ENCODE peak calls at places on chromosomes 3 and 15, in eight cellular contexts. J, K, C, R, A, Z, T and F are unnamed samples. For H3K4me1 and H3K9me3, the result is how much of the 10 kb centered on the place peaks cover.

GRCh38 chr3:81743096-81744025 is 18.1 kb downstream of the GBE1 start:
- DNase-seq in C (no peak), K (peak), A (peak), R (peak), J (no peak), T (no peak), Z (no peak), F (peak)

GRCh38 chr3:142276780-142277179 is 51.4 kb upstream of the GK5 start:
- DNase-seq in R (no peak), A (peak), K (no peak), J (no peak), T (no peak), C (no peak), Z (no peak), F (no peak)

GRCh38 chr3:48039487-48040190 is 23.4 kb upstream of the MAP4 start:
- DNase-seq in J (peak), C (no peak), R (peak), T (no peak), A (peak), K (peak), Z (peak), F (no peak)

GRCh38 chr3:20698896-20699295 is 512.9 kb upstream of the SGO1 start:
- DNase-seq in J (no peak), Z (no peak), T (no peak), R (no peak), A (no peak), K (no peak), C (no peak), F (no peak)

GRCh38 chr3:16200411-16200810 is 25.9 kb downstream of the GALNT15 start:
- DNase-seq in A (no peak), K (peak), J (no peak), R (peak), C (no peak), Z (no peak), T (no peak), F (no peak)

GRCh38 chr15:33448961-33449611 is 138.3 kb downstream of the RYR3 start:
- DNase-seq in A (no peak), C (no peak), T (no peak), R (peak), J (no peak), Z (no peak), K (peak), F (no peak)

GRCh38 chr3:125212509-125213372 is at the start of gene SLC12A8:
- DNase-seq in J (no peak), Z (peak), T (peak), R (peak), C (no peak), K (no peak), A (no peak), F (peak)

GRCh38 chr3:184305577-184305976 is 6.5 kb downstream of the PSMD2 start:
- DNase-seq in C (peak), R (peak), A (no peak), Z (no peak), J (no peak), K (no peak), T (no peak), F (no peak)

GRCh38 chr3:117523407-117523806 is 813.8 kb downstream of the TUSC7 start:
- DNase-seq in J (no peak), C (no peak), R (no peak), A (no peak), K (no peak), T (no peak), Z (no peak), F (no peak)

GRCh38 chr15:75065467-75065850 is 42.1 kb downstream of the PPCDC start:
- DNase-seq in J (peak), T (no peak), Z (no peak), C (no peak), K (no peak), A (no peak), R (peak), F (no peak)

GRCh38 chr3:146895026-146895749 is 290.0 kb upstream of the PLSCR5 start:
- DNase-seq in A (peak), C (no peak), T (no peak), R (no peak), Z (no peak), J (no peak), K (peak), F (no peak)

GRCh38 chr3:28139288-28139687 is 102.1 kb upstream of the CMC1 start:
- DNase-seq in Z (no peak), J (no peak), T (no peak), K (no peak), R (no peak), C (no peak), A (no peak), F (no peak)

GRCh38 chr3:56468184-56469106 is at the start of gene ERC2:
- DNase-seq in K (peak), J (peak), A (peak), Z (peak), T (peak), R (peak), C (no peak), F (peak)

GRCh38 chr3:111156506-111156905 is 84.9 kb downstream of the NECTIN3 start:
- DNase-seq in K (no peak), R (no peak), J (no peak), A (no peak), T (no peak), Z (no peak), C (no peak), F (no peak)

GRCh38 chr3:25235033-25235432 is 193.0 kb upstream of the RARB start:
- DNase-seq in Z (no peak), R (no peak), K (no peak), A (peak), T (no peak), C (no peak), J (no peak), F (no peak)

GRCh38 chr3:33716227-33716626 is 1.8 kb downstream of the CLASP2 start:
- DNase-seq in J (no peak), C (peak), T (no peak), A (no peak), Z (no peak), K (peak), R (peak), F (no peak)

GRCh38 chr3:123332124-123332641 is 116.7 kb downstream of the ADCY5 start:
- DNase-seq in C (no peak), A (no peak), T (peak), K (no peak), R (no peak), J (no peak), Z (no peak), F (no peak)

GRCh38 chr15:74642328-74642723 is 26.7 kb downstream of the CLK3 start:
- DNase-seq in R (no peak), K (no peak), J (no peak), Z (no peak), C (no peak), T (no peak), A (no peak), F (no peak)

GRCh38 chr3:12993022-12993622 is 80.1 kb downstream of the IQSEC1 start:
- DNase-seq in K (no peak), A (peak), C (no peak), T (peak), J (peak), Z (peak), R (peak), F (peak)

GRCh38 chr3:10933958-10934481 is 58.5 kb upstream of the SLC6A1 start:
- DNase-seq in C (peak), R (peak), K (peak), T (no peak), Z (no peak), J (no peak), A (peak), F (no peak)

GRCh38 chr3:122609798-122610559 is 32.5 kb downstream of the PARP15 start:
- DNase-seq in A (peak), Z (no peak), J (no peak), C (no peak), T (no peak), R (peak), K (peak), F (no peak)

GRCh38 chr15:78264304-78265136 is at the start of gene DNAJA4:
- DNase-seq in C (no peak), R (no peak), Z (peak), T (peak), J (no peak), K (no peak), A (peak), F (peak)

GRCh38 chr3:170584585-170585007 is 1.3 kb downstream of the SLC7A14 start:
- DNase-seq in Z (peak), K (peak), R (peak), A (peak), C (peak), T (peak), J (peak), F (peak)

GRCh38 chr15:57165992-57166391 is 210.3 kb upstream of the CGNL1 start:
- DNase-seq in A (no peak), K (peak), T (no peak), R (peak), C (no peak), Z (no peak), J (no peak), F (no peak)

GRCh38 chr3:182755308-182756106 is 37.8 kb upstream of the ATP11B start:
- DNase-seq in C (no peak), A (peak), Z (no peak), K (no peak), T (no peak), J (no peak), R (peak), F (no peak)

GRCh38 chr15:41671656-41672636 is 11.7 kb downstream of the MGA start:
- DNase-seq in K (no peak), C (no peak), Z (no peak), A (no peak), T (no peak), R (no peak), J (no peak), F (no peak)

GRCh38 chr15:57440799-57441198 is 64.5 kb downstream of the CGNL1 start:
- DNase-seq in R (no peak), Z (no peak), T (no peak), J (no peak), A (peak), C (no peak), K (peak), F (no peak)

GRCh38 chr3:172315401-172316091 is 132.7 kb downstream of the GHSR start:
- DNase-seq in K (peak), Z (no peak), R (peak), T (no peak), A (peak), J (no peak), C (no peak), F (peak)

GRCh38 chr3:109098245-109098644 is 19.7 kb downstream of the MORC1 start:
- DNase-seq in A (no peak), R (peak), C (peak), K (peak), J (peak), Z (peak), T (no peak), F (peak)

GRCh38 chr15:36810656-36811449 is 231.4 kb downstream of the CDIN1 start:
- DNase-seq in Z (peak), A (no peak), T (no peak), R (peak), K (no peak), J (no peak), C (peak), F (no peak)

GRCh38 chr3:143089965-143090364 is 29.6 kb upstream of the CHST2 start:
- DNase-seq in C (no peak), A (no peak), K (no peak), R (no peak), J (no peak), T (no peak), Z (no peak), F (no peak)

GRCh38 chr15:90367578-90367977 is 15.5 kb downstream of the ZNF774 start:
- DNase-seq in Z (no peak), C (no peak), K (no peak), R (no peak), T (no peak), A (peak), J (no peak), F (no peak)

GRCh38 chr3:40179016-40179415 is 130.5 kb upstream of the EIF1B start:
- DNase-seq in T (peak), Z (peak), J (peak), K (peak), R (peak), A (peak), C (peak), F (peak)

GRCh38 chr3:149501524-149501923 is 27.0 kb downstream of the TM4SF4 start:
- DNase-seq in J (no peak), T (no peak), R (peak), K (no peak), Z (no peak), C (no peak), A (peak), F (no peak)

GRCh38 chr3:10845839-10846656 is 30.0 kb downstream of the SLC6A11 start:
- DNase-seq in C (peak), T (no peak), J (no peak), A (no peak), R (no peak), K (peak), Z (no peak), F (no peak)

GRCh38 chr3:38207262-38208003 is 42.1 kb downstream of the OXSR1 start:
- DNase-seq in T (no peak), R (no peak), Z (no peak), C (no peak), A (no peak), K (no peak), J (no peak), F (no peak)

GRCh38 chr3:193997228-193998192 is 138.4 kb upstream of the HES1 start:
- DNase-seq in T (no peak), J (no peak), R (no peak), A (no peak), K (no peak), Z (no peak), C (no peak), F (peak)

GRCh38 chr3:184441202-184441900 is 61.5 kb downstream of the CHRD start:
- DNase-seq in R (no peak), Z (no peak), K (no peak), T (no peak), C (no peak), A (no peak), J (no peak), F (no peak)

GRCh38 chr3:17111556-17111955 is 226.8 kb downstream of the PLCL2 start:
- DNase-seq in T (no peak), R (peak), A (no peak), K (no peak), Z (no peak), C (no peak), J (no peak), F (no peak)

GRCh38 chr3:127780536-127781400 is 41.5 kb downstream of the MGLL start:
- DNase-seq in K (no peak), T (peak), C (no peak), J (no peak), R (no peak), Z (no peak), A (peak), F (no peak)

GRCh38 chr3:127777332-127777731 is 45.0 kb downstream of the MGLL start:
- DNase-seq in R (no peak), A (no peak), K (peak), Z (no peak), J (no peak), T (no peak), C (no peak), F (no peak)

GRCh38 chr3:127777861-127778711 is 44.2 kb downstream of the MGLL start:
- DNase-seq in Z (no peak), J (no peak), T (no peak), C (no peak), K (no peak), R (no peak), A (no peak), F (no peak)

GRCh38 chr3:127781411-127782001 is 40.8 kb downstream of the MGLL start:
- DNase-seq in J (no peak), C (no peak), R (no peak), A (peak), K (no peak), Z (no peak), T (peak), F (no peak)

DNA sequence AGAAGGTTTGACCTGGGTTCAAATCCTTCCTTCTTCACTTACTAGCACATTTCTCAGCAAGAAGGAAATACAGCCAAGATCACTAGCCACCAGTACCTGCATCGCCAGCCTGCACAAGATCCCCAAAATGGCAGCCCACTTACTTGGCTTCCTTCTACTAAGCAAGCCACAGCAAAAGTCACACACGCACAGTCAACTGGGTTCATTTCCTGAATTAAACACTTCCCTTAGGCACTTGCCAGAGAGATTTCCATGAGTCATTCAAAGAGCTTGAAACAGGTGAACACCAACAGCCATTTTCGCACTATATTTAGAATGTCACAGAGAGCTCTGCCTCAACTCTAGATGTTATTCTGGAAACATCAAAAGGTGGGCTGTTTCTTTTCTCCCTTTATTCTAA is 42.6 kb downstream of the MGLL start:
- DNase-seq in T (no peak), R (peak), K (peak), A (no peak), Z (no peak), C (no peak), J (no peak), F (no peak)
- H3K9ac ChIP-seq in T (no peak), R (no peak), K (no peak), A (no peak), Z (no peak), C (no peak), J (no peak), F (no peak)

DNA sequence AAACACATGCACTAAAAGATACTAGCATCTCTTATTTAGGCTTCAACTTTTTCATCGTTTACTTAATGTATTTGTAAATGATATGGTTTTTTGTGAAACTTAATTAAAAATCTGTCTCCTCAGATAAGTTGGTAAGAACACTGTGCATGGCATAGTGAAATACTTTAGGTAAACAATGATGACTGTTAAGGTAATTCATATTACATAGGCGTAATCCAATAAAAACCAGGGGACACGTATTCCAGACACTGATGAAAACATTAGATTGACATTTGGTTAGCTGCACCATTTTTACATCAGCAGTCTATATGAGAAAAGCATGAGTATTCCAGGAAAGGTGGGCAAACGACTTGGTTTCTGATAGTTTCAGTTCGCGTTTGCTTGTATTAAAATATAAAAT is 170.0 kb downstream of the MBNL1 start:
- DNase-seq in R (no peak), Z (no peak), A (no peak), T (peak), C (no peak), J (no peak), K (no peak), F (no peak)
- H3K4me1 ChIP-seq in R (under half), Z (under half), A (under half), T (under half), C (under half), J (under half), K (under half), F (under half)

GRCh38 chr15:68272797-68273271 is 4.7 kb upstream of the FEM1B start:
- DNase-seq in C (no peak), R (peak), Z (no peak), J (no peak), K (peak), T (no peak), A (no peak), F (no peak)

GRCh38 chr15:68277131-68277604 is 377 bp upstream of the FEM1B start:
- DNase-seq in J (no peak), C (no peak), A (peak), K (no peak), Z (peak), R (no peak), T (peak), F (peak)

GRCh38 chr15:68276668-68277067 is 877 bp upstream of the FEM1B start:
- DNase-seq in Z (no peak), A (no peak), K (no peak), C (no peak), R (no peak), J (no peak), T (no peak), F (no peak)

GRCh38 chr15:68274184-68274848 is 3.2 kb upstream of the FEM1B start:
- DNase-seq in A (no peak), R (no peak), Z (no peak), J (no peak), K (no peak), C (no peak), T (no peak), F (no peak)

GRCh38 chr15:68275165-68275746 is 2.3 kb upstream of the FEM1B start:
- DNase-seq in J (peak), Z (no peak), C (no peak), A (no peak), R (peak), T (no peak), K (peak), F (no peak)
- H3K9me3 ChIP-seq in J (under half), Z (under half), C (under half), A (under half), R (under half), T (under half), K (under half), F (under half)

GRCh38 chr3:134330895-134331810 is 43.1 kb downstream of the AMOTL2 start:
- DNase-seq in J (no peak), A (peak), R (peak), Z (no peak), C (no peak), T (no peak), K (peak), F (no peak)

GRCh38 chr3:134333522-134334181 is 40.6 kb downstream of the AMOTL2 start:
- DNase-seq in A (peak), J (peak), K (no peak), C (no peak), R (no peak), T (no peak), Z (peak), F (no peak)

GRCh38 chr3:134334231-134334900 is 39.9 kb downstream of the AMOTL2 start:
- DNase-seq in R (no peak), J (no peak), Z (no peak), T (no peak), K (no peak), A (peak), C (no peak), F (no peak)

GRCh38 chr3:134331811-134332199 is 42.4 kb downstream of the AMOTL2 start:
- DNase-seq in J (no peak), K (no peak), A (peak), C (no peak), T (no peak), R (no peak), Z (no peak), F (no peak)

GRCh38 chr3:134332344-134332743 is 41.9 kb downstream of the AMOTL2 start:
- DNase-seq in K (no peak), R (peak), J (no peak), Z (no peak), A (no peak), C (no peak), T (no peak), F (no peak)
- H3K9ac ChIP-seq in K (no peak), R (no peak), J (no peak), Z (no peak), A (peak), C (no peak), T (no peak), F (no peak)

GRCh38 chr3:14957933-14958332 is 10.6 kb downstream of the NR2C2 start:
- DNase-seq in J (no peak), T (no peak), Z (no peak), A (no peak), R (no peak), K (no peak), C (peak), F (no peak)

GRCh38 chr3:14959358-14959943 is 12.1 kb downstream of the NR2C2 start:
- DNase-seq in C (no peak), R (no peak), T (no peak), K (no peak), A (no peak), J (no peak), Z (no peak), F (no peak)

GRCh38 chr3:14962762-14963161 is 15.4 kb downstream of the NR2C2 start:
- DNase-seq in Z (no peak), R (peak), A (no peak), K (peak), C (no peak), T (no peak), J (no peak), F (no peak)

GRCh38 chr3:14957163-14957562 is 9.8 kb downstream of the NR2C2 start:
- DNase-seq in C (peak), J (no peak), A (no peak), T (no peak), R (no peak), K (no peak), Z (no peak), F (no peak)
- H3K4me1 ChIP-seq in C (half or more), J (under half), A (under half), T (under half), R (under half), K (under half), Z (under half), F (under half)